ENCODE peak calls at places on chromosomes 16 and 17, in ten cellular contexts. B is breast epithelium, V is stomach, Q is GM12878, U is HepG2, E is endothelial cell of umbilical vein, R is esophagus muscularis mucosa, Z is H1, C is transverse colon, K is sigmoid colon. T is an unnamed sample. For H3K27me3, the result is how much of the 10 kb centered on the place peaks cover.

GRCh38 chr17:51398128-51398525 is 137.8 kb downstream of the UTP18 start:
- DNase-seq in V (no peak), C (no peak), R (no peak), Q (no peak), B (no peak), Z (no peak), E (no peak), K (no peak), U (no peak), T (no peak)

GRCh38 chr17:43907425-43907981 is at the start of gene MPP2:
- DNase-seq in K (peak), E (peak), C (peak), Q (no peak), B (no peak), U (peak), R (peak), Z (peak), V (peak), T (peak)

GRCh38 chr16:69937465-69937951 is 13.6 kb upstream of the CLEC18A start:
- DNase-seq in U (peak), C (no peak), B (no peak), V (no peak), Q (no peak), R (no peak), E (no peak), Z (no peak), K (no peak), T (no peak)

GRCh38 chr17:17526369-17526768 is 30.2 kb upstream of the RASD1 start:
- DNase-seq in K (peak), U (no peak), R (no peak), Q (no peak), B (no peak), Z (no peak), V (peak), E (no peak), C (no peak), T (no peak)

GRCh38 chr16:2267913-2268666 is at the start of gene RNPS1:
- DNase-seq in R (peak), U (peak), K (peak), Z (peak), C (peak), B (peak), E (peak), Q (peak), V (peak), T (peak)

GRCh38 chr16:56964243-56965148 is 2.7 kb downstream of the CETP start:
- DNase-seq in B (peak), K (peak), C (peak), U (peak), Q (no peak), R (peak), E (peak), Z (peak), V (peak), T (peak)

GRCh38 chr17:53724726-53725125 is 98.0 kb upstream of the KIF2B start:
- DNase-seq in V (no peak), U (no peak), Q (no peak), K (no peak), C (no peak), R (no peak), B (no peak), Z (no peak), E (no peak), T (no peak)

GRCh38 chr16:3454631-3455147 is 11.2 kb downstream of the NAA60 start:
- DNase-seq in Z (no peak), R (no peak), K (no peak), Q (no peak), U (peak), E (no peak), V (no peak), B (no peak), C (no peak), T (no peak)

GRCh38 chr16:88473666-88474534 is 20.8 kb downstream of the ZFPM1 start:
- DNase-seq in C (no peak), Z (no peak), Q (no peak), R (no peak), E (peak), B (no peak), U (no peak), V (peak), K (no peak), T (no peak)
- TF ChIP-seq POLR2AphosphoS5 in C (no peak), Z (no peak), Q (no peak), R (no peak), E (no peak), B (no peak), U (no peak), V (no peak), K (no peak), T (no peak)

DNA sequence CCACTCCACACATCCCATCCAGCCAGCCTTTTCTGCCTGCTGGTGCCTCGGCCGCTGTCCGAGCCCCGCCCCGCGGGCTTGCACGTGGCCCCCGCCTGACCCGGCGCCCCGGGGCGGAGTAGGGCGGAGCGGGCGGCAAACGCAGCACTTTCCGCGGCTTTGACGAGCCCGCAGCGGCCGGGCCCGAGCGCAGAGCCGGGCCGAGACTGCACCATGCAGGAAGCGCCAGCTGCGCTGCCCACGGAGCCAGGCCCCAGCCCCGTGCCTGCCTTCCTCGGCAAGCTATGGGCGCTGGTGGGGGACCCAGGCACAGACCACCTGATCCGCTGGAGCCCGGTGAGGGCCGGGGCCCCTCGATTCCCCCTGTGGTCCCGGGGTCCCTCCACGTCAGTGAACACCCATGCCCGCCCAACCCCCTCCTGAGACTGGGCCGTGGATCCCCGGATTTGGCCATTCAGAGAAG is at the start of gene HSF4:
- DNase-seq in K (peak), Z (peak), U (peak), C (peak), Q (no peak), B (no peak), V (peak), E (no peak), R (no peak), T (peak)
- TF ChIP-seq POLR2A in K (peak), Z (no peak), U (no peak), C (peak), Q (no peak), B (no peak), V (no peak), E (no peak), R (peak), T (no peak)

GRCh38 chr16:89051521-89052166 is 42.0 kb upstream of the ACSF3 start:
- DNase-seq in U (no peak), V (no peak), K (no peak), R (no peak), C (no peak), Z (no peak), B (no peak), E (no peak), Q (no peak), T (peak)

GRCh38 chr16:89054261-89054661 is 39.4 kb upstream of the ACSF3 start:
- DNase-seq in E (no peak), Z (no peak), V (no peak), Q (no peak), R (no peak), K (no peak), U (no peak), C (peak), B (no peak), T (no peak)

GRCh38 chr16:89052191-89052787 is 41.4 kb upstream of the ACSF3 start:
- DNase-seq in K (no peak), B (peak), C (peak), E (no peak), Z (no peak), V (peak), R (no peak), Q (no peak), U (no peak), T (peak)

GRCh38 chr16:89053725-89054029 is 40.0 kb upstream of the ACSF3 start:
- DNase-seq in Q (no peak), V (no peak), E (no peak), R (no peak), B (no peak), Z (no peak), C (no peak), U (no peak), K (no peak), T (no peak)

DNA sequence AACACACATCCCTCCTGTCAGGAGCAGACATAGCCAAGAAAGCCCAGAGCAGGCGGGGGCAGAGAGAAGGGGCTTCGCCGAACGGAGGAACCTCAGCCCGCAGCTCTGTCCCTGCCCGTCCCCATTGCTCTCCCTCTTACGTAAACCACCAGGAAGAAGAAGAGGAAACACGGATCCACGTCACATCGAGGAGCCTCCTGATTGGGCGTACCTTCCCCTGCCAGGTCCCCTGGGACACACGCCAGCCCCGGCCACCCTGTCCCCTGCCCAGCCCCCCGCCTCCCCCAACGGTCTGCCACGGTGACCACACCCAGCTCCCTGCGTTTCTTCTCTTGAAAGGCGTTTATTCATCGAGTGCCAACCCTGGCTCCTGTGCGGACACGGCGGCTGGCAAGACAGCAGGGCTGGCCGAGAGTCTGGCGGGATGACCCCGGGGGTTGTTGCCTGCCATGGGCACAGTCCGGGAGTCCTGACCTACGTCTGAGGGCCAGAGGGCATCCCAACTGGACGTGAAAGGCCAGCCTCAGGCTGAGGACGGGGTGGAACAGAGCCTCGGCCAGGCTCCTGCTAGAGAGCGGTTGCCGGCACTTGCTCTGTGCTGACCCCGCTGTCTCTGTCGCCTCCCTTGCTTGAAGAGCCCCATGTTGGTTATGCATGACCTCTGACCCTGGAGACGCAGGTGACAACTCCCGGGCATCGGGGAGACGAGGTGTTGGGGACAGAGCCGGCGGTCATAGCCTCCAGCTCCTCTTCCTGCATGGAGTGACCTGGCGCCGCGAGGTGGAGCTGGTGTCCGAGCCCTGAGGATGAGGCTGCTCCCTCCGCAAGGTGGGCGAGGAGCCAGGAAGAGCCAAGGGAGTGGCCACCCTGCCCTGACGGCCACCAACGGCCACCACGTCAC is 40.6 kb upstream of the ACSF3 start:
- DNase-seq in K (no peak), C (peak), V (peak), E (no peak), U (peak), R (no peak), B (peak), Q (no peak), Z (no peak), T (no peak)
- H3K27me3 ChIP-seq in K (half or more), C (under half), V (under half), E (under half), U (under half), R (under half), B (half or more), Q (under half), Z (under half), T (under half)

DNA sequence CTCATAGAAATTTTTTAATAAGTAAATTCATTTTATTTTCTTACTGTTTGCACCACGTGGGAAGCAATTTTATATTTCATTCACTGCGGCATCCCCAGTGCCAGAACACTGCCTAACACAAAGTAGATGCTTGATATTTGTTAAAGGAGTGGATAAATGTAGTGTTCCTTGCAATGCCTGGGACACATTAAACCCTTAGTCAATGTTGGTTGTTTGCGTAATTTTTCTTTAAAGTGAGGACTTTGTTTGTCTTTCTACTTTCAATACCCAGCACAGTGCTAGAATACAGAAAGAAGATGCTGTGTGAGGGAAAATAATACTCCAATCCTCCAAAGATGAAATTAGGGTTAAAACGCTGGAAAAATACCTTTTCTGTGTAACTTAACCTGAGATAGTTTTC is 299.3 kb downstream of the MAP2K6 start:
- DNase-seq in E (no peak), Q (no peak), U (no peak), B (no peak), Z (no peak), K (no peak), V (no peak), C (no peak), R (no peak), T (no peak)
- TF ChIP-seq POLR2AphosphoS5 in E (no peak), Q (no peak), U (no peak), B (no peak), Z (no peak), K (no peak), V (no peak), C (no peak), R (no peak), T (no peak)

DNA sequence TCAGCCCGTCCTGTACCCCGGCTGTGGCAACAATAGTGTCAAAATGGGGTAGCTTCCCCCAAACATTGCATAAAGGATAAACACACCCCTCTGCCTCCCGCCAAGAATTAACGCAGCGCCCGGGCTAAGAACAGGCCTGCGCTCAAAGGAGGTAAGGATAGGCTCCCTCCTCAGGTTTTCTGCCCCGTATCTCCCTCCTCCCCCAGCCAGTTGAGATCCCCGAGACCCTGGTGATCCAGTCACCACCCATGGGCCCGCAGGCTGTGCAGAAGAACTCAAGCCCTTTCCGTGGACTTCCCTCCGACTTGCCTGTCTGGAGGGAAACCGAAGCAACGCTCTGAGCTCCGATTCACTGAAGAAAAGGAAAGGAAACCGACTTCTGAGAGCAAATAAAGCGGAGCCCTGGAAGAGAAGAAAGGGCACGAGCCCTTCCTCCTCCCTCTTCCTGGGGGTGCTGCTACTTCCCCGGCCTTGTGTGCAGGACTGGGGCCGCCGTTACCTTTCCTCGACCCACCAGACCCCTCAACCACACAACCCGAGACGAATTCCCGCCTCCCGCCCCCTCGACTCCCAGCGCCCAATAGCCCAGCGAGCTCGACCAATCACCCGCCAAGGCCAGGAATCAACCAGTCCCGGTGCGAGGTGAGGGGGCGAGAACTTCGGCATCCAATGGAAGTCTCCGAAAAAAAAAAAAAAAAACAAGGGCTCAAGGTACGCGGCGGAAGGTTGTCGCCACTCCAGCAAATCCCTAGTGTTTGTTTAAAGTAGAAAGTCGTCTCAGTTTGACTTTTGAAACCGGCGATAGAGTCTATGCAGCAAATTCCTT is at the start of gene BRIP1:
- DNase-seq in U (peak), R (peak), V (peak), E (peak), C (peak), Z (peak), Q (peak), B (peak), K (peak), T (peak)
- TF ChIP-seq POLR2A in U (peak), R (no peak), V (no peak), E (peak), C (peak), Z (peak), Q (peak), B (no peak), K (no peak), T (no peak)

GRCh38 chr16:86068722-86069121 is 169.8 kb downstream of the IRF8 start:
- DNase-seq in Z (no peak), Q (no peak), B (no peak), K (no peak), E (no peak), R (no peak), U (no peak), C (no peak), V (no peak), T (no peak)

GRCh38 chr16:86067936-86068335 is 169.0 kb downstream of the IRF8 start:
- DNase-seq in U (no peak), C (no peak), K (no peak), E (no peak), Q (no peak), Z (no peak), B (no peak), R (no peak), V (no peak), T (peak)

GRCh38 chr16:86065711-86066110 is 166.7 kb downstream of the IRF8 start:
- DNase-seq in B (no peak), E (no peak), Z (no peak), K (no peak), V (no peak), U (no peak), Q (no peak), R (no peak), C (no peak), T (peak)

GRCh38 chr16:86067516-86067915 is 168.6 kb downstream of the IRF8 start:
- DNase-seq in B (no peak), Z (no peak), R (no peak), E (no peak), Q (no peak), K (no peak), V (no peak), U (no peak), C (no peak), T (peak)

GRCh38 chr16:86066755-86067154 is 167.8 kb downstream of the IRF8 start:
- DNase-seq in E (no peak), C (no peak), Q (no peak), R (no peak), K (no peak), V (no peak), U (no peak), Z (no peak), B (no peak), T (peak)
- H3K27me3 ChIP-seq in E (under half), C (under half), Q (under half), R (under half), K (under half), V (under half), U (under half), Z (under half), B (under half), T (under half)

DNA sequence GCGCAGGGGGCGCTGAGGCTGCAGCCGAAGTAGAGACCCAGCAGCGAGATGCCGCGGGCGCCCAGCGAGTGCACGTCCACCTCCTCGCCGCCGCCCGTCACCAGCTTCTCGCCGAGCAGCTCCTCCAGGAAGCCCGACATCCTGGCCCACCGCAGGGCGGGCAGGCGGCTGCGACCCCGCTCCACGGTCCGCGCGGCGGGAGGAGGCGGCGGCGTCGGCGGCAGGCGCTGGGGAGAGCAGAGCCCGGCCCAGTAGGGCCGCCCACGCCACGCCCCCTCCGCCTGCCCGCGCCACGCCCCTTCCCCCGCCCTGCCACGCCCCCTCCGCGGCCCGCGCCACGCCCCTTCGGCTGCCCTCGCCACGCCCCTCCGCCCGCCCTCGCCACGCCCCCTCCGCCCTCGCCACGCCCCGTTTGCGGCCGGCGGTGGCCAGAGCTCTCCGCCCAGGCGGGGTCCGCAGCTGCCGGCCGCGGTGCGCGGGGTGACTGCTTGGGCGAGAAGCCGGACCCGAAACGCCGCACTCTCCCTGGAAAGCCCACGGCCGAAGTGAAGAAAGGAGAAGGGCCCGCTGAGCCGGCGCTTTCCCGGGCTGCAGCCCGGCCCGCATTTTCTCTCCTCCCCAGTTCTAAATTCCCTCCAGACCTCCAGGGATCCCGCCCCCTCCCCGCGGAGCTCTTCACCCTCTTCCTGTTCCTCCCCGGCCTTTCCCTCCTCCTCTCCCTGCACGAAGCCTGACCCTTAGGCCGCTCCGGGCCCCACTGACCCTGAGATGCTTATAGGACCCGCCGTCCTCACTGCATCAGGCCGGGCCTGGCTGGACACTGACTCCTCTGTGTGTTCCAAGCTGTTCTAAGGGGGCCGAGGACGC is at the start of gene NXN:
- DNase-seq in E (peak), Z (peak), C (peak), K (peak), Q (no peak), B (peak), V (peak), U (peak), R (peak), T (peak)
- TF ChIP-seq POLR2AphosphoS5 in E (peak), Z (peak), C (peak), K (peak), Q (no peak), B (peak), V (peak), U (peak), R (peak), T (peak)

GRCh38 chr17:81869221-81870154 is 1.6 kb downstream of the ARHGDIA start:
- DNase-seq in Q (no peak), Z (peak), K (peak), V (peak), B (no peak), C (peak), U (no peak), R (no peak), E (peak), T (peak)

GRCh38 chr17:81868674-81869220 is 2.4 kb downstream of the ARHGDIA start:
- DNase-seq in K (peak), V (no peak), R (no peak), U (peak), B (no peak), E (no peak), Z (no peak), Q (no peak), C (peak), T (peak)

GRCh38 chr17:81871387-81872120 is 417 bp upstream of the ARHGDIA start:
- DNase-seq in Z (peak), B (peak), K (peak), Q (peak), E (peak), R (peak), C (peak), V (peak), U (peak), T (peak)

GRCh38 chr17:81870155-81870977 is 771 bp downstream of the ARHGDIA start:
- DNase-seq in C (peak), E (peak), V (peak), Q (no peak), K (peak), Z (peak), B (no peak), R (no peak), U (no peak), T (peak)

GRCh38 chr17:81870978-81871386 is at the start of gene ARHGDIA:
- DNase-seq in Q (no peak), U (no peak), Z (no peak), K (no peak), C (no peak), V (no peak), R (no peak), B (no peak), E (no peak), T (no peak)
- TF ChIP-seq POLR2A in Q (no peak), U (no peak), Z (no peak), K (no peak), C (no peak), V (no peak), R (no peak), B (no peak), E (peak), T (no peak)

T was measured in spleen.